ENCODE peak calls at places on chromosome 9, in four cellular contexts. C, K, L and U are unnamed samples.

GRCh38 chr9:2889023-2889422 is 45.1 kb upstream of the PUM3 start:
- DNase-seq in L (no peak), K (no peak), C (no peak), U (no peak)

GRCh38 chr9:68997676-68998075 is 16.2 kb downstream of the PRKACG start:
- DNase-seq in K (no peak), L (no peak), C (no peak), U (no peak)

GRCh38 chr9:116673375-116673774 is 13.7 kb upstream of the TRIM32 start:
- DNase-seq in L (no peak), K (no peak), C (no peak), U (no peak)

GRCh38 chr9:129176786-129177442 is 1.1 kb downstream of the IER5L start:
- DNase-seq in K (peak), C (peak), L (peak), U (peak)

GRCh38 chr9:6109986-6110385 is 94.6 kb upstream of the RANBP6 start:
- DNase-seq in L (no peak), C (no peak), K (no peak), U (no peak)

GRCh38 chr9:131960311-131960710 is 119.4 kb downstream of the MED27 start:
- DNase-seq in K (no peak), C (no peak), L (no peak), U (no peak)

GRCh38 chr9:9112001-9112725 is 1312.6 kb upstream of the DMAC1 start:
- DNase-seq in K (no peak), C (no peak), L (no peak), U (no peak)

GRCh38 chr9:136133191-136133958 is 14.7 kb upstream of the TMEM250 start:
- DNase-seq in K (no peak), C (no peak), L (no peak), U (no peak)

GRCh38 chr9:127311239-127311741 is 46.7 kb downstream of the GARNL3 start:
- DNase-seq in C (no peak), K (no peak), L (no peak), U (no peak)

GRCh38 chr9:16485155-16485554 is 385.3 kb downstream of the BNC2 start:
- DNase-seq in K (no peak), L (no peak), C (no peak), U (no peak)

GRCh38 chr9:90774682-90775081 is 26.9 kb upstream of the SYK start:
- DNase-seq in L (peak), C (no peak), K (no peak), U (no peak)

GRCh38 chr9:16710888-16711287 is 159.6 kb downstream of the BNC2 start:
- DNase-seq in C (no peak), K (no peak), L (no peak), U (no peak)

GRCh38 chr9:4549751-4550295 is 59.6 kb downstream of the SLC1A1 start:
- DNase-seq in L (no peak), C (no peak), K (no peak), U (no peak)

GRCh38 chr9:35415769-35416427 is 74.0 kb upstream of the RUSC2 start:
- DNase-seq in C (no peak), K (no peak), L (no peak), U (no peak)

GRCh38 chr9:74953235-74953741 is 576 bp upstream of the C9orf40 start:
- DNase-seq in L (no peak), K (no peak), C (no peak), U (no peak)

GRCh38 chr9:126773004-126773607 is 31.7 kb upstream of the ZBTB43 start:
- DNase-seq in K (no peak), L (no peak), C (no peak), U (no peak)

GRCh38 chr9:93258818-93259489 is 75.0 kb downstream of the WNK2 start:
- DNase-seq in L (peak), C (no peak), K (no peak), U (no peak)

GRCh38 chr9:133160742-133161541 is 2.8 kb downstream of the GBGT1 start:
- DNase-seq in K (peak), C (peak), L (peak), U (no peak)

GRCh38 chr9:136363606-136364368 is at the start of gene DNLZ:
- DNase-seq in L (peak), K (peak), C (peak), U (peak)

GRCh38 chr9:2634158-2634557 is 12.6 kb downstream of the VLDLR start:
- DNase-seq in K (no peak), C (no peak), L (no peak), U (no peak)

GRCh38 chr9:93669116-93669957 is 93.0 kb downstream of the PHF2 start:
- DNase-seq in C (no peak), L (peak), K (peak), U (no peak)

GRCh38 chr9:113635586-113635985 is 172.1 kb downstream of the RGS3 start:
- DNase-seq in C (no peak), K (no peak), L (peak), U (no peak)

DNA sequence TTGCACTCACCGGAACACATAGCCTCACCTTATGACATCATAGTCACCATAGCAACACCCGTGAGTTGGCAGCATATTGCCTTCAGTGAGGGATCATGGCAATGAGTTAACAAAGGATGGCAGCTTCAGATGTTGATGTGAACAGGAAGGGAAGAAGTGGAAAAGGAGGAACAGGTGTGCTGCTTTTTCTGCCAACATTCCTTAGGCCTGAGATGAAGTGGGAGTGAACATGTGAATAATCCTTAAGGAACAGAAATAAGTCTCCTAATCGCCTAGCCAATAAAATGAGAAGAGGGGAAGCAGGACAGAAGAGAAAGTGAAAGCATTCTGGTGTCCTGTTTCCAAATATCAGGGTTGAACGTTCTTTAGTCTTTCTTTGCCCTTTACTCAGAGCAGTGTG is 360.0 kb downstream of the BRINP1 start:
- DNase-seq in C (no peak), K (no peak), L (no peak), U (no peak)
- H3K27ac ChIP-seq in C (no peak), K (no peak), L (no peak), U (peak)

GRCh38 chr9:134731497-134732391 is 90.1 kb downstream of the COL5A1 start:
- DNase-seq in K (no peak), C (no peak), L (no peak), U (no peak)
- H3K27ac ChIP-seq in K (peak), C (no peak), L (no peak), U (no peak)

GRCh38 chr9:19432473-19432872 is 23.7 kb downstream of the ACER2 start:
- DNase-seq in K (no peak), C (no peak), L (no peak), U (no peak)

GRCh38 chr9:19429590-19429989 is 20.8 kb downstream of the ACER2 start:
- DNase-seq in L (no peak), K (no peak), C (no peak), U (no peak)

GRCh38 chr9:19430201-19430760 is 21.5 kb downstream of the ACER2 start:
- DNase-seq in C (no peak), L (no peak), K (no peak), U (no peak)

DNA sequence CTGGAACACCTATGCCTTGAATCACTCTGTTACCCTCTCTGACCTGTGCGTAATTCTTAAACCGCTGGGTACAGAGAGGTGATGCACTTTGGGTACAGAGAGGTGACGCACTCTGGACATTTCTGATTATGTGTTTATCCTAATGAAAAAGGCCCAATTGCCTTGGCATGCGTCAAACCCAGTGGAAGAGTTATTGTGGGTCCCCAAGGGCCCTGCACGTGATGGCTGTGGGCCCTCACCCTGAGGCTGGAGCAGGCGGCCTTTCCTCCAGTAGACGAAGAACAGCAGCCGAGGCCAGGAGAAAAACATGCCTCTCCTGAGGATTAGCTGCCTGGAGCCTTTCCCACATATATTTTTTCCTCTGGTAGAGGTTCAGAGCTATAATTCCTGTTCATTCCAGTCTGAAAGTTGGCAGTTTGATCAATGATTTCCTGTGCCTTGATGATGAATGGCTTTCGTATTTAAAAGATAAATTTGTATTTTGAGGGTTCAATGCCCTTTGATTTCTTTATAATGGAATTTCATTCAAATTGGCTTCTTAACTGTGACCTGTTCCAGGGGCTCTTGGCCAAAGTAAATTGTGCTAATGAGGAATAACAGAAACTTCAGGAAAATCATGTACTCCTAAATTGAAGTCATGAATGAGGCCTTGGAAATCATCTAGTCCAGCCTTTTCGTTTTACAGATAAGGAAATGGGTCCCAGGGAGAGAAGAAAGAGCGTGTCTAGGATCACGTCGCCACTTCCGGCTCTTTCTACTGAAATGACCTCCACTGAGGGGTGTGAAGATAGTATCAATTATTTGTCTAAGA is 22.8 kb downstream of the ACER2 start:
- DNase-seq in K (peak), C (peak), L (no peak), U (no peak)
- H3K27ac ChIP-seq in K (peak), C (peak), L (no peak), U (no peak)

GRCh38 chr9:123342247-123342646 is 13.8 kb upstream of the CRB2 start:
- DNase-seq in C (no peak), L (no peak), K (no peak), U (no peak)
- H3K27ac ChIP-seq in C (no peak), L (peak), K (no peak), U (no peak)

DNA sequence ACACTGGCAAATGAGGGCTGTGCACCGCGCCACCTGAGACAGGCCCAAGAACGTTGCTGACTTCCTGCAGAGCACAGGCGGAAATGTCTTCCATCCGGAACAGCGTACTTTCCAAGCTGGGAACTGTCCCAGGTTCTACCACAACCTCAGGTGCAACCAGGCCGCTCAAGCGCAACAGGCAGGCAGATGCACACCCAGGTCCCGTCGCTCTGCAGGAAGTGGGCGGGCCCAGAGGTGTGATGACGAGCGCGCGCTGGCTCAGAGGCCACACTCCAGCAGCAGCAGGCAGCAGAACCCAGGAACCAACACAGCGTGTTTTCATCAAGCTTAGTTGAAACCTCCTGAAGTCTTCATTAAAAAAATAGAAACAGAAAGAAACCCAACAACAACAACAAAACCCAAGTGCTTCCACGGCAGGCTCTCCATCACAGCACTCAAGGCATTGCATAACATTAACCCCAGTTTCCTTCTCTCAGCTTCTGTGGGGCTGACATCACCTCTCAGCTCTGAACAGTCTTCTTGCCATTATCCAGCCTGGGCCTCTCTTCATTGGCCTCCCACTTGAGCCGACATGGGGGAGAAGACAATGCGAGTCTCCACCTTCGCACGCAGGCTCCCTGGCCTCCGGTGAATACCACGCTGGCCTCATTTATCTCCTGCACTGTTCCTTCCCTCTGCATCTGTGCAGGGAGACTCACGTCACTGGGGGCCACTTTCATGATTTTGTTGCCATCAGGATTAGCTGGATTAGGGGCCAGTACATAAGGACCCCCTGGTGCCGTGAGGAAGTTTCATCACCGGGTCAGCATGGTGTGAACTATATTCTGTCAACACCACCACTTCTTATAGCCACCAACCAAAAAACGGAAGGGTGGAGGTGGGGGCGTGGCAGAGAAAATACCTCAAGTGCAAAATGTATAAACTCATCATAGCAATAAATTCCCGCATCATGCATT is 22.1 kb downstream of the PTCH1 start:
- DNase-seq in L (peak), C (no peak), K (no peak), U (peak)
- H3K27ac ChIP-seq in L (peak), C (no peak), K (no peak), U (peak)

GRCh38 chr9:38039907-38040682 is 28.9 kb downstream of the SHB start:
- DNase-seq in K (no peak), C (no peak), L (no peak), U (no peak)
- H3K27ac ChIP-seq in K (peak), C (peak), L (peak), U (no peak)

GRCh38 chr9:109319631-109320233 is 1.1 kb downstream of the EPB41L4B start:
- DNase-seq in C (peak), L (no peak), K (no peak), U (no peak)
- H3K27ac ChIP-seq in C (no peak), L (no peak), K (peak), U (no peak)

GRCh38 chr9:88773627-88774244 is 217.5 kb upstream of the S1PR3 start:
- DNase-seq in C (no peak), L (no peak), K (no peak), U (no peak)

GRCh38 chr9:88775559-88775958 is 215.7 kb upstream of the S1PR3 start:
- DNase-seq in L (no peak), K (no peak), C (no peak), U (no peak)

GRCh38 chr9:88775966-88776365 is 215.3 kb upstream of the S1PR3 start:
- DNase-seq in C (no peak), K (no peak), L (no peak), U (no peak)

GRCh38 chr9:88776717-88777497 is 214.4 kb upstream of the S1PR3 start:
- DNase-seq in K (no peak), L (no peak), C (no peak), U (no peak)

DNA sequence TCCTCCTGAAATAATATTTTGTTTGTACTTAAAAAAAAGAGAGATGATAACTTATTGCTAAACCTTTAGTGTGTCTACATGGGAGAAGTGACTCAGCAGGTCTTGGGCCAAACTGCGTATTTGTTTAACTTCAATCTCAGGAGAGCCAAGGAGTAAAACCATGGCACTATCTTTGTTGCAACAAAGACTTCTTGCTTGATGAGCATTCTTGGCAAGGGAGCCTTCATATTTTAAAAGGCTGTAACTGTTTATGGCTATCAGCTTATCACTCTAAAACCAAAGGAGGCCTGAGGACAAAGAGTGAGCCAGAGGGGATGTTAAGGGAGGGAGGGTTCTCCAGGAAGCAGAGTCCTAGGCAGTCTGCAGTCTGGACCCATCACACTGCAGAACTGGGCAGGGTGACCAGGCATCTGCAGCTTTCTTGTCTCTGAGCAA is 216.2 kb upstream of the S1PR3 start:
- DNase-seq in C (no peak), L (no peak), K (no peak), U (no peak)
- H3K27ac ChIP-seq in C (no peak), L (no peak), K (peak), U (no peak)

GRCh38 chr9:115596743-115597080 is 478.8 kb upstream of the TNC start:
- DNase-seq in C (no peak), L (no peak), K (no peak), U (no peak)

GRCh38 chr9:115593587-115594091 is 475.7 kb upstream of the TNC start:
- DNase-seq in L (no peak), C (no peak), K (no peak), U (no peak)

GRCh38 chr9:115597330-115597729 is 479.4 kb upstream of the TNC start:
- DNase-seq in L (no peak), K (no peak), C (no peak), U (no peak)

GRCh38 chr9:115595951-115596742 is 478.2 kb upstream of the TNC start:
- DNase-seq in L (no peak), K (no peak), C (no peak), U (no peak)

GRCh38 chr9:115594551-115594950 is 476.6 kb upstream of the TNC start:
- DNase-seq in L (no peak), K (no peak), C (no peak), U (no peak)
- H3K27ac ChIP-seq in L (no peak), K (no peak), C (no peak), U (no peak)